ENCODE peak calls at places on chromosomes 2 and 18, in five cellular contexts. One of them, this sample, is unnamed.

GRCh38 chr2:72851333-72851732 is 25.5 kb upstream of the EXOC6B start:
- DNase-seq in PC-3: no peak
- DNase-seq in cardiac fibroblast: no peak
- DNase-seq in astrocyte of the spinal cord: no peak
- DNase-seq in GM12865: no peak
- DNase-seq in this sample: no peak

GRCh38 chr2:226888971-226889370 is 53.1 kb downstream of the RHBDD1 start:
- DNase-seq in cardiac fibroblast: no peak
- DNase-seq in PC-3: no peak
- DNase-seq in GM12865: no peak
- DNase-seq in astrocyte of the spinal cord: no peak
- DNase-seq in this sample: no peak

GRCh38 chr18:28854964-28855363 is 678.0 kb upstream of the CDH2 start:
- DNase-seq in GM12865: no peak
- DNase-seq in PC-3: peak
- DNase-seq in astrocyte of the spinal cord: no peak
- DNase-seq in cardiac fibroblast: peak
- DNase-seq in this sample: no peak

GRCh38 chr2:44912660-44913059 is 28.8 kb upstream of the SIX3 start:
- DNase-seq in GM12865: no peak
- DNase-seq in astrocyte of the spinal cord: no peak
- DNase-seq in cardiac fibroblast: peak
- DNase-seq in PC-3: peak
- DNase-seq in this sample: no peak

GRCh38 chr2:216478791-216479190 is 19.9 kb upstream of the RPL37A start:
- DNase-seq in astrocyte of the spinal cord: no peak
- DNase-seq in cardiac fibroblast: no peak
- DNase-seq in PC-3: no peak
- DNase-seq in GM12865: no peak
- DNase-seq in this sample: no peak

GRCh38 chr2:177030391-177031000 is 182.1 kb upstream of the HNRNPA3 start:
- DNase-seq in GM12865: no peak
- DNase-seq in PC-3: no peak
- DNase-seq in astrocyte of the spinal cord: no peak
- DNase-seq in cardiac fibroblast: no peak
- DNase-seq in this sample: no peak

GRCh38 chr18:37465922-37466321 is 99.7 kb downstream of the CELF4 start:
- DNase-seq in GM12865: no peak
- DNase-seq in PC-3: no peak
- DNase-seq in astrocyte of the spinal cord: no peak
- DNase-seq in cardiac fibroblast: no peak
- DNase-seq in this sample: no peak

GRCh38 chr2:32926708-32927084 is 20.1 kb upstream of the LTBP1 start:
- DNase-seq in cardiac fibroblast: peak
- DNase-seq in PC-3: peak
- DNase-seq in astrocyte of the spinal cord: peak
- DNase-seq in GM12865: no peak
- DNase-seq in this sample: no peak

GRCh38 chr18:60069145-60069544 is 169.3 kb downstream of the PMAIP1 start:
- DNase-seq in astrocyte of the spinal cord: no peak
- DNase-seq in cardiac fibroblast: no peak
- DNase-seq in PC-3: peak
- DNase-seq in GM12865: no peak
- DNase-seq in this sample: no peak
- TF ChIP-seq CTCF in astrocyte of the spinal cord: peak
- TF ChIP-seq CTCF in cardiac fibroblast: peak
- TF ChIP-seq CTCF in PC-3: peak
- TF ChIP-seq CTCF in GM12865: no peak
- TF ChIP-seq CTCF in this sample: no peak

DNA sequence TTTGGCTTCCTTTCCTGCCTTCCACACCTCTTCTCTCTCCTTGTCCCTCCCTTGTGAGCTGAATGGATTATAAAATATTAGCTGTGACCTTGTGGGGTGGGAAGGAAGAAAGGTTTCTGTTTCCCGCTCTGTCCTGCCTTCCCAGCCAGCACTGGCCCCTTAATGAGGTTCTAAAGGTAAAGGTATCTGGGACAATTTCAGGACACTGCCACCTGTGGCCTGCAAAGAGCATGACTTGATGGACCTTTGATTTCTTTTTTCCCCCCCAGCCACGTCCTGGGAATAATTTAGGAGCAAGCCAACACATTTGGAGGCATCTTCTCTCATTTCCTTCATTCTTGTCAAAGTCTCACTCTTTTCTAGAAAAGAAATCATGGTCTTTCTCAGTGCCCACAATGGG is 246.7 kb upstream of the EPAS1 start:
- DNase-seq in GM12865: no peak
- DNase-seq in PC-3: no peak
- DNase-seq in cardiac fibroblast: no peak
- DNase-seq in astrocyte of the spinal cord: no peak
- DNase-seq in this sample: no peak
- TF ChIP-seq CTCF in GM12865: no peak
- TF ChIP-seq CTCF in PC-3: peak
- TF ChIP-seq CTCF in cardiac fibroblast: peak
- TF ChIP-seq CTCF in astrocyte of the spinal cord: no peak
- TF ChIP-seq CTCF in this sample: peak

DNA sequence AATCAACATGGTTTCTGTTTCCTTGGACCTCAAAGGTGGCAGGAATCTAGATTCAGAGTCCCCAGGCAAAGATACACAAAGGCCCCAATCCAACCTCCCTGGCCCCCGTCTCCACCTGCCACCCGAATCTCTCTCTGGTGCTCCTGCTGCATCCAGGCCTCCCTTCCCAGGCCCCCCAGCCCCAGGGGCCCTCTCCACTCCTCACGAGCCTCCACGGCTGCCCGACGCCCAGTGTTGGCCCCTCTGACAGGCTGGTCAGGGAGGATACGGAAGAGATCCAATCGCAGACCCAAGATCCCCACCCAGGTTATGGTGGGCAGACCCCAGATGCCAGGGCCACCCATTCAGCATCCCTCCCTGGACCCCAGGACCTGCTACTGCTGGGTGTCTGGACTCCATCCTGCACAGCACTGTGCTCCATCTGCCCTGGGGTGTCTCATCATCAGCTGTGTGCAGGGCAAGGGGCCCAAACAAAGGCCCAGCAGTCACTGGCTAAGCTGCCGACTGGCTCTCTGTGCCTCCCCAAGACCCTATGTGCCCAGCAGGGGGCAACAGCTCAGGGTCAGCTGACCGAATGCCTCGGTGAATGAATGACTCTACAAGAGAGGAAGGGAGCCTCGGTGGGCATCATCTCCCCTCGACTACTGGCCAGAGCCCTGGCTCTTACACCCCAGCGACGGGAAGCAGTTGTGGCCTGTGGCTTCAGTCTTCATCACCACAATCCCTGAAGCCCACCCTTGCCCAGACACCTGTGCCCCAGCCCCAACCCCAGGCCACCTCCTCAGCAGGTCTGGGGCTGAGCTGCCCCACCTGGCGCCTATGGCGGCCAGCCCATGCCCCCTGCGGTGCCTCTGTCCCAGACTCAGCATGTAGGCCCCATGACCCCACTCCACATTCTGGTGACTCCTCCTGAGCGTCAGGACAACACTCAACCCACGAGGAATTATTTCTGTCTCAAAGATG is 2.0 kb upstream of the GPR17 start:
- DNase-seq in PC-3: no peak
- DNase-seq in cardiac fibroblast: no peak
- DNase-seq in astrocyte of the spinal cord: no peak
- DNase-seq in GM12865: no peak
- DNase-seq in this sample: no peak
- TF ChIP-seq CTCF in PC-3: peak
- TF ChIP-seq CTCF in cardiac fibroblast: no peak
- TF ChIP-seq CTCF in astrocyte of the spinal cord: no peak
- TF ChIP-seq CTCF in GM12865: no peak
- TF ChIP-seq CTCF in this sample: no peak

GRCh38 chr2:11613297-11613696 is 56.7 kb downstream of the NTSR2 start:
- DNase-seq in astrocyte of the spinal cord: no peak
- DNase-seq in cardiac fibroblast: no peak
- DNase-seq in GM12865: no peak
- DNase-seq in PC-3: no peak
- DNase-seq in this sample: no peak

GRCh38 chr2:11615209-11615608 is 54.8 kb downstream of the NTSR2 start:
- DNase-seq in cardiac fibroblast: no peak
- DNase-seq in astrocyte of the spinal cord: no peak
- DNase-seq in PC-3: no peak
- DNase-seq in GM12865: no peak
- DNase-seq in this sample: no peak

GRCh38 chr2:11610624-11611242 is 59.3 kb downstream of the NTSR2 start:
- DNase-seq in cardiac fibroblast: no peak
- DNase-seq in astrocyte of the spinal cord: no peak
- DNase-seq in GM12865: no peak
- DNase-seq in PC-3: no peak
- DNase-seq in this sample: no peak

GRCh38 chr2:11612553-11613215 is 57.3 kb downstream of the NTSR2 start:
- DNase-seq in GM12865: no peak
- DNase-seq in cardiac fibroblast: no peak
- DNase-seq in PC-3: no peak
- DNase-seq in astrocyte of the spinal cord: no peak
- DNase-seq in this sample: no peak

DNA sequence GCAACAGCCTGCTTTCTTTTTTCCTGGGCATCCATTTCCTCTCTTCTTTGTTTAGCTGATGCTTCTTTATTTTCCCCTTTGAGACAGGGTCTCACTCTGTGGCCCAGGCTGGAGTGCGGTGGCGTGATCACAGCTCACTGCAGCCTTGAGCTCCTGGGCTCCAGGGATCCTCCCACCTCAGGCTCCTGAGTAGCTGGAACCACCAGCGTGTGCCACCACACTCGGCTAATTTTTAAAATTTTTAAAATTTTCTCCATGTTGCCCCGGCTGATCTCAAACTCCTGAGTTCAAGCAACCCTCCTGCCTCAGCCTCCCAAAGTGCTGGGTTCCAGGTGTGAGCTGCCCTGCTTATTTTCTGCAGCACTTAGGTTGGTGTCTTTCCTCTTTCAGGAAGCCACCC is 58.7 kb downstream of the NTSR2 start:
- DNase-seq in PC-3: no peak
- DNase-seq in GM12865: no peak
- DNase-seq in astrocyte of the spinal cord: no peak
- DNase-seq in cardiac fibroblast: no peak
- DNase-seq in this sample: no peak
- TF ChIP-seq CTCF in PC-3: no peak
- TF ChIP-seq CTCF in GM12865: no peak
- TF ChIP-seq CTCF in astrocyte of the spinal cord: no peak
- TF ChIP-seq CTCF in cardiac fibroblast: no peak
- TF ChIP-seq CTCF in this sample: no peak

DNA sequence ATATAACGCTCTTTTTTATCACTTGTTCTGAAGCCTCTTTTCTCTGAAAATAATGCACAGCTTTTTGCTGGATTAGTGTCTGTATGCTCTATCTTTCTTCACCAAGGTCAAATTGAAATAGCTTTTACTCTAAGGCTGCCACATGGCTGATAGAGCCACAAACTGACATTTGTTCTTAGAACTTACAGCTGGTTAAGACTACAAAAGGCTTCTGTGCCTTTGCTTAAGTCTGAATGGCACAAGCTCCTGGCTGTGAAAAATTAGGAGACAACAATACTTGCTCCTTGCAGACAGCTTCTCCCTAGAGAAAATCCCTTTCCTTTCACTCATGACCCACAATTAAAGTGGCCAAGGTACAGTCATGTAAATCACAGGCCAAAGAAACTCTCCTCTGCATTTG is 515.3 kb downstream of the DSC3 start:
- DNase-seq in astrocyte of the spinal cord: no peak
- DNase-seq in PC-3: no peak
- DNase-seq in cardiac fibroblast: no peak
- DNase-seq in GM12865: no peak
- DNase-seq in this sample: no peak
- TF ChIP-seq CTCF in astrocyte of the spinal cord: no peak
- TF ChIP-seq CTCF in PC-3: no peak
- TF ChIP-seq CTCF in cardiac fibroblast: no peak
- TF ChIP-seq CTCF in GM12865: no peak
- TF ChIP-seq CTCF in this sample: no peak

GRCh38 chr2:198137733-198138132 is 333.3 kb downstream of the PLCL1 start:
- DNase-seq in cardiac fibroblast: no peak
- DNase-seq in astrocyte of the spinal cord: no peak
- DNase-seq in GM12865: no peak
- DNase-seq in PC-3: no peak
- DNase-seq in this sample: no peak
- TF ChIP-seq CTCF in cardiac fibroblast: no peak
- TF ChIP-seq CTCF in astrocyte of the spinal cord: no peak
- TF ChIP-seq CTCF in GM12865: no peak
- TF ChIP-seq CTCF in PC-3: no peak
- TF ChIP-seq CTCF in this sample: no peak

DNA sequence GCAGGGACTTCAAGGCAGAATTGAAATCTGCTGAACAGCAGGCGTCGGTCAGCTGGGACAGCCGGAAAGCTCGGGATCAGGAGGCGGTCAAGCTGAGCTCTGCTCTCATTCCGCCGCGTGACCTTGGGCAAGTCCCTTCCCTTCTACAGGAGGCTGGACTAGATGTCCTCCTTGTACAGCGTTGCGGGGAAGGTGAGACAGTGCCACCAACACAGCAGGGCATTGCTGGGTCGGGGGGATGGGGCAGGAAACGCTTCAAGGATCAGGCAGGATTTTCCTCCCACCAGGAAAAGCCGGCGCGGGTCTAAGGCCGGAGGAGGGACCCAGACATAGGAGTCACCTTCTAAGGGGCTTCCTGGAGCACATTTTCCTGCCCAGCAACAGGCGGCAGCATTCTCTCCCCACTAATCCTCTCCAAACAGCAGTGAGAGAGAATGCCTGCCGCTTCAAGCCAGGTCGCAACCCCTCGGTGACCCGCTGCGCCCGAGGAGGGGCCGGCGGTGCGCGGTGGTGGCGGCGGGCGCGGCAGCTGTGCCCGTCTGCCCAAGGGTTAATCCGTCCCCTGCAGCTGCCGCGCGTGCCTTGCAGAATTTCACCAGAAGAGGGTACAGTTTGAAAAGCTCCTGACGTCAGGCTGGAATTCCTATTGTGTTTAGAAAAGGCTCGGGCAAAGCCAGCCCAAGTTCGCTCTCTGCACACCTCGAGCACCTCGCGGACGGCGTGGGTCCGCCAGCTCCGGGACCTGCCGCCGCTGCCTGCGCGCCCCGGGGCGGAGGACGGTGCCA is at the start of gene KCNF1:
- DNase-seq in GM12865: no peak
- DNase-seq in astrocyte of the spinal cord: peak
- DNase-seq in cardiac fibroblast: peak
- DNase-seq in PC-3: peak
- DNase-seq in this sample: no peak
- TF ChIP-seq CTCF in GM12865: no peak
- TF ChIP-seq CTCF in astrocyte of the spinal cord: no peak
- TF ChIP-seq CTCF in cardiac fibroblast: peak
- TF ChIP-seq CTCF in PC-3: peak
- TF ChIP-seq CTCF in this sample: no peak